ENCODE peak calls at places on chromosomes 16 and 17, in seven cellular contexts. F is K562, O is GM12891, W is H1, N is SK-N-SH, A is HepG2, U is GM12878. Q is an unnamed sample.

GRCh38 chr17:60161598-60162330 is 12.0 kb downstream of the CA4 start:
- DNase-seq in F (peak; percentile 67), O (no peak), W (no peak), N (peak; percentile 73), A (no peak), U (no peak), Q (no peak)

GRCh38 chr16:28166394-28167208 is 45.2 kb downstream of the XPO6 start:
- DNase-seq in F (no peak), O (no peak), W (no peak), N (no peak), A (peak; percentile 52), U (no peak), Q (no peak)

GRCh38 chr16:53492499-53492898 is 10.5 kb downstream of the AKTIP start:
- DNase-seq in F (no peak), O (no peak), W (no peak), N (no peak), A (no peak), U (no peak), Q (no peak)

GRCh38 chr17:79842656-79843474 is 3.6 kb upstream of the CBX4 start:
- DNase-seq in F (no peak), O (no peak), W (no peak), N (peak; percentile 81), A (no peak), U (no peak), Q (no peak)

GRCh38 chr16:81556715-81557284 is 112.2 kb downstream of the CMIP start:
- DNase-seq in F (no peak), O (no peak), W (no peak), N (no peak), A (no peak), U (no peak), Q (no peak)

GRCh38 chr17:79835470-79835899 is 3.8 kb downstream of the CBX4 start:
- DNase-seq in F (no peak), O (no peak), W (no peak), N (peak; percentile 65), A (no peak), U (no peak), Q (no peak)

GRCh38 chr16:12425134-12425941 is 378.3 kb downstream of the CPPED1 start:
- DNase-seq in F (no peak), O (no peak), W (no peak), N (no peak), A (peak; percentile 87), U (no peak), Q (no peak)

GRCh38 chr16:67922740-67923139 is 8.9 kb downstream of the CTRL start:
- DNase-seq in F (no peak), O (no peak), W (no peak), N (no peak), A (no peak), U (no peak), Q (no peak)

GRCh38 chr17:77098884-77099545 is 41.8 kb upstream of the SEC14L1 start:
- DNase-seq in F (no peak), O (no peak), W (no peak), N (no peak), A (peak; percentile 57), U (no peak), Q (no peak)

GRCh38 chr17:67636841-67637240 is 80.9 kb upstream of the NOL11 start:
- DNase-seq in F (no peak), O (no peak), W (no peak), N (no peak), A (no peak), U (no peak), Q (no peak)

GRCh38 chr17:27576429-27577123 is 54.4 kb upstream of the LGALS9 start:
- DNase-seq in F (no peak), O (no peak), W (no peak), N (no peak), A (peak; percentile 58), U (no peak), Q (no peak)

GRCh38 chr16:75241412-75241811 is 10.0 kb downstream of the BCAR1 start:
- DNase-seq in F (no peak), O (no peak), W (no peak), N (no peak), A (no peak), U (no peak), Q (no peak)

GRCh38 chr16:56682703-56683397 is 580 bp downstream of the MT1X start:
- DNase-seq in F (no peak), O (no peak), W (no peak), N (no peak), A (no peak), U (no peak), Q (no peak)

GRCh38 chr17:77963441-77963840 is 4.9 kb downstream of the TNRC6C start:
- DNase-seq in F (peak; percentile 66), O (no peak), W (no peak), N (peak; percentile 77), A (peak; percentile 75), U (no peak), Q (no peak)

GRCh38 chr17:81580481-81580880 is 28.3 kb upstream of the FAAP100 start:
- DNase-seq in F (peak; percentile 32), O (no peak), W (no peak), N (no peak), A (no peak), U (no peak), Q (no peak)

GRCh38 chr17:82374626-82375331 is 3.2 kb downstream of the UTS2R start:
- DNase-seq in F (no peak), O (no peak), W (no peak), N (peak; percentile 83), A (no peak), U (no peak), Q (no peak)

GRCh38 chr17:48246623-48247022 is 139.1 kb downstream of the SNX11 start:
- DNase-seq in F (no peak), O (no peak), W (no peak), N (no peak), A (no peak), U (no peak), Q (no peak)

GRCh38 chr16:11601425-11601824 is 14.7 kb upstream of the LITAF start:
- DNase-seq in F (no peak), O (no peak), W (no peak), N (no peak), A (no peak), U (no peak), Q (no peak)

GRCh38 chr16:55021595-55022475 is 91.2 kb downstream of the IRX5 start:
- DNase-seq in F (peak; percentile 77), O (no peak), W (peak; percentile 15), N (no peak), A (peak; percentile 23), U (no peak), Q (no peak)

GRCh38 chr17:30824002-30824355 is 513 bp downstream of the CRLF3 start:
- DNase-seq in F (peak; percentile 52), O (no peak), W (no peak), N (peak; percentile 68), A (no peak), U (no peak), Q (no peak)

GRCh38 chr16:9135797-9136196 is 44.4 kb downstream of the HAPSTR1 start:
- DNase-seq in F (no peak), O (no peak), W (no peak), N (no peak), A (no peak), U (no peak), Q (no peak)

GRCh38 chr17:27776882-27777624 is 23.3 kb downstream of the NOS2 start:
- DNase-seq in F (no peak), O (no peak), W (no peak), N (no peak), A (no peak), U (no peak), Q (no peak)

GRCh38 chr17:79006001-79006400 is 3.6 kb downstream of the CANT1 start:
- DNase-seq in F (no peak), O (no peak), W (no peak), N (no peak), A (no peak), U (no peak), Q (no peak)

GRCh38 chr16:85330694-85331188 is 218.5 kb upstream of the CIBAR2 start:
- DNase-seq in F (peak; percentile 81), O (peak; percentile 69), W (no peak), N (peak; percentile 80), A (peak; percentile 72), U (no peak), Q (no peak)

GRCh38 chr16:85327731-85328664 is 215.7 kb upstream of the CIBAR2 start:
- DNase-seq in F (peak; percentile 90), O (no peak), W (peak; percentile 93), N (no peak), A (no peak), U (no peak), Q (no peak)

GRCh38 chr16:85329999-85330693 is 217.9 kb upstream of the CIBAR2 start:
- DNase-seq in F (no peak), O (no peak), W (no peak), N (peak; percentile 57), A (no peak), U (no peak), Q (no peak)

GRCh38 chr16:85328665-85329058 is 216.4 kb upstream of the CIBAR2 start:
- DNase-seq in F (peak; percentile 73), O (no peak), W (no peak), N (no peak), A (no peak), U (no peak), Q (no peak)

DNA sequence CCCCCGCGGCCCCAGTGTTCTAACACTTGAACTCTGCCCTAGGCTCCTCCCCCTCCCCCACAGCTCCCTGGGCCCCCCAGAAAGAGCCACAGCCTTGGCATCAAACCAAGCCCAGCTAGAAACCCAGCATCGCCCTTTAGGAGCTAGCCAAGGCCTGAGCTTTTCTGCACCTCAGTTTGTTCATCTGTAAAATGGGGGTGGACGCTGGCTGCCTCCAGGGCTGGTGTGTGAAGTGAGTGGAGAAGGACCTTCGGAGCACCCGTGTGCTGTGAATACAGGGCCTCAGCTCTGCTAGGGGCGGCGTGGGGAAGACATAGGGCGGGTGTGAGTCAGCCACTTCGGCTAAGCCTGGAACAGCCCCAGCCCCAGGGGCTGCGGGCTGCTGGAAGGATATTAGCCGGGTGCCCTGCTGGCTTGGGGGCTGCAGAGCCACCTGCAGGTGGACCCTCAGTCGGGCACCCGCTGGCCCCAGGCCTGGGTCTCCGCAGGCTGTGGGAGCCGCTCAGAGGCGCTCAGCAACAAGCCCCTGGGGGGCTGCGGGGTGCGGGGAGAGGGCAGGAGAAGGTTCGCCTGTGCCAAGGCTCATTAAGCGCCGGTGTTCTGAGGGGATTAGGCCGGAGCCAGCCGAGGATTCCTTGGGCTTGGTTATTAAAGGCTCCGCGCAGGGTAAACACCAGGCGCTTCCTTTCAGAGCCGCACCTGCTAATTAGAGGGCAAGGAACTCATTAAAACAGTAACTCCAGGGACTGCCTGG is 217.0 kb upstream of the CIBAR2 start:
- DNase-seq in F (peak; percentile 52), O (no peak), W (no peak), N (peak; percentile 73), A (no peak), U (no peak), Q (no peak)
- TF ChIP-seq TAF1 in F (no peak), O (no peak), W (no peak), N (no peak), A (peak; percentile 7), U (no peak), Q (no peak)

GRCh38 chr16:88019847-88020512 is 68.7 kb downstream of the BANP start:
- DNase-seq in F (no peak), O (no peak), W (no peak), N (peak; percentile 52), A (no peak), U (no peak), Q (no peak)
- TF ChIP-seq TAF1 in F (no peak), O (no peak), W (no peak), N (no peak), A (no peak), U (no peak), Q (no peak)

GRCh38 chr16:35391328-35391727 is 1931.9 kb downstream of the TP53TG3F start:
- DNase-seq in F (no peak), O (no peak), W (no peak), N (peak; percentile 33), A (peak; percentile 43), U (no peak), Q (no peak)
- TF ChIP-seq TAF1 in F (no peak), O (no peak), W (no peak), N (no peak), A (no peak), U (no peak), Q (no peak)

GRCh38 chr17:2835791-2836190 is 39.6 kb downstream of the RAP1GAP2 start:
- DNase-seq in F (no peak), O (no peak), W (no peak), N (no peak), A (no peak), U (no peak), Q (no peak)
- TF ChIP-seq TAF1 in F (no peak), O (no peak), W (no peak), N (no peak), A (no peak), U (no peak), Q (no peak)

Q was measured in GM12892.